ENCODE peak calls at places on chromosomes 5 and 9, in four cellular contexts. Z is GM12878, Q is HepG2, H is K562. J is an unnamed sample.

GRCh38 chr5:177295929-177296328 is 7.6 kb downstream of the RAB24 start:
- DNase-seq in Z (no peak), Q (no peak), H (no peak), J (no peak)

GRCh38 chr5:170338933-170339779 is 41.6 kb upstream of the LCP2 start:
- DNase-seq in Z (no peak), Q (no peak), H (peak), J (peak)

GRCh38 chr9:135925496-135926133 is 18.3 kb upstream of the CAMSAP1 start:
- DNase-seq in Z (no peak), Q (no peak), H (no peak), J (no peak)

GRCh38 chr5:131589510-131590348 is 45.3 kb downstream of the RAPGEF6 start:
- DNase-seq in Z (peak), Q (peak), H (peak), J (peak)

GRCh38 chr9:111807197-111807596 is 12.5 kb upstream of the SHOC1 start:
- DNase-seq in Z (no peak), Q (no peak), H (no peak), J (no peak)

GRCh38 chr5:173429489-173430150 is 101.4 kb upstream of the STC2 start:
- DNase-seq in Z (no peak), Q (no peak), H (no peak), J (no peak)

GRCh38 chr5:53169933-53170332 is 60.4 kb upstream of the MOCS2 start:
- DNase-seq in Z (no peak), Q (no peak), H (no peak), J (no peak)

GRCh38 chr5:6758201-6758600 is 45.0 kb downstream of the TENT4A start:
- DNase-seq in Z (no peak), Q (no peak), H (no peak), J (no peak)

GRCh38 chr5:58380655-58381054 is 79.2 kb downstream of the PLK2 start:
- DNase-seq in Z (no peak), Q (no peak), H (no peak), J (no peak)

GRCh38 chr9:34252016-34252415 is 73.2 kb downstream of the UBAP1 start:
- DNase-seq in Z (no peak), Q (no peak), H (no peak), J (no peak)

GRCh38 chr9:79189511-79189924 is 382.2 kb upstream of the TLE4 start:
- DNase-seq in Z (no peak), Q (no peak), H (no peak), J (no peak)

GRCh38 chr5:72137826-72138409 is 30.6 kb downstream of the MAP1B start:
- DNase-seq in Z (no peak), Q (peak), H (no peak), J (no peak)
- TF ChIP-seq CREM in Z (no peak), Q (no peak), H (no peak), J (no peak)

GRCh38 chr9:24436761-24437160 is 108.9 kb downstream of the IZUMO3 start:
- DNase-seq in Z (no peak), Q (no peak), H (no peak), J (no peak)
- TF ChIP-seq ESRRA in Z (no peak), Q (no peak), H (no peak), J (no peak)

DNA sequence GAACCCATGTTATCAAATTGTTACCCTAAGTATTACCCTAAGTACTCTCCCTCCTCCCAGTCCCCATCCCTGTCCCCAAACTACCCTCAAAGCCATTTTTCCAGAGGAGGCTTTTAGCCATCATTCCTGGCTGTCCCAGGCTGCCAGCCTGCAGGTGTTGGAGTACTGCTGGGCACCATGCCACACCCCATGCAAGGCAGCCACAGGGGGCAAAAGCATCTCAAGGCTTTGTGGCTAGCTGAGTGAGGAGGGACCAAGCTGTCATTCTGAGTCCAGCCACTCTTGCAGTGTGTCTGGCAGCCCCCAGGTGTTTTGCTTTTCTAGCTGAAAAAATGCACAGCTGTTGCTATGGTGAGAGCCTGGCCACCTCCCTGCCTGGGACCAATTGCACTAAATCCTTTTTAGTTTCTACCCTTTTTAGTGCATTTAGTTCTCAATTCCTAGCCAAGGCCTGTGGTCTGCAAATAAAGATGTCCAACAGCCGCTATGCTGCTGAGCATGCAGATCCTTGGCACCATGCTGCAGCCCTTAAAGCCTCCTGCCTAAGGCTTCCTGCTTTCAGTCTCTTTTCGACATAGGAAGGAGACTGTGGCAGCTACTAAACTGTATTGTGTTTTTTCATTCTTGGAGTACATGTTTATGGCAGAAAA is 50.4 kb upstream of the PTGS1 start:
- DNase-seq in Z (no peak), Q (no peak), H (no peak), J (no peak)
- TF ChIP-seq CREM in Z (no peak), Q (no peak), H (no peak), J (no peak)

GRCh38 chr5:115599924-115600323 is 2.4 kb downstream of the TICAM2 start:
- DNase-seq in Z (no peak), Q (no peak), H (no peak), J (no peak)

GRCh38 chr5:115601709-115602584 is at the start of gene TICAM2:
- DNase-seq in Z (peak), Q (no peak), H (peak), J (peak)

GRCh38 chr5:115602585-115603125 is 376 bp upstream of the TICAM2 start:
- DNase-seq in Z (no peak), Q (no peak), H (peak), J (no peak)

GRCh38 chr5:115600771-115601170 is 1.5 kb downstream of the TICAM2 start:
- DNase-seq in Z (no peak), Q (no peak), H (no peak), J (no peak)

GRCh38 chr5:115599502-115599901 is 2.8 kb downstream of the TICAM2 start:
- DNase-seq in Z (no peak), Q (no peak), H (no peak), J (no peak)
- TF ChIP-seq ESRRA in Z (no peak), Q (no peak), H (no peak), J (no peak)

DNA sequence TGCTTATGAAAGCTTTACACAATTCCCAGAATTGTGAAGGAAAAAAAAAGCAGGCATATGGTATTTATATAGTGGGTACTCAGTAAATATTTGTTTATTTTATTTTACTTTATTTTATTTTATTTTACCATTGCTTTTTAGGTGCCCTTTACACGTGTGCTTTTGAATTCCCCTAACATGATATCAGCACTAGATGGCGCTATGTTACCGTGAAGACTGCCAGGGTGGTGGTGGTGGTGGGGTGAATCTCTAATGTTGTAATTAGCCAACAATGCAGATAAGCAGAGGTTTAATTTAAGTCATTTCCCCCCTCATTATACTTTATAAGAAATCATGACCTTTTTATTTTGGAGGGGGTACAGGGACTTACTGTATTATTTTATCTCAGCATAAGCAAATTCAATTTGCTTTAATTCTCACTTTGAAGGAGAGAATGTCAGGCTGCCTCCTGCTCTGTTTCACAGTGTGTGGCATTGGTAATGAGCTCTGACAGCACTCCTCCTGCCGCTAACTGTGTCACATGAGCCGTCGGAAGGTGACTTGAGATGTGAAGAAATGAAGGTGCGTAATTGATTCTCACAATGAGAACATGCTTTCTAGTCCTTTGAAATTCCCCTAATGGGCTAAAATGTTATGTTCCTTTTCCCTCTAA is 165.6 kb downstream of the YTHDC2 start:
- DNase-seq in Z (peak), Q (peak), H (peak), J (peak)
- TF ChIP-seq CREM in Z (no peak), Q (no peak), H (no peak), J (no peak)

GRCh38 chr9:99181206-99181605 is 40.5 kb downstream of the ALG2 start:
- DNase-seq in Z (no peak), Q (no peak), H (no peak), J (no peak)

GRCh38 chr9:99180662-99181061 is 41.1 kb downstream of the ALG2 start:
- DNase-seq in Z (no peak), Q (no peak), H (no peak), J (no peak)

GRCh38 chr9:99180199-99180598 is 41.5 kb downstream of the ALG2 start:
- DNase-seq in Z (no peak), Q (no peak), H (no peak), J (no peak)

GRCh38 chr9:99183616-99184015 is 38.1 kb downstream of the ALG2 start:
- DNase-seq in Z (no peak), Q (no peak), H (no peak), J (no peak)

GRCh38 chr9:99181621-99182020 is 40.1 kb downstream of the ALG2 start:
- DNase-seq in Z (peak), Q (no peak), H (no peak), J (no peak)
- TF ChIP-seq ESRRA in Z (no peak), Q (no peak), H (no peak), J (no peak)

GRCh38 chr5:126939887-126940286 is 90.5 kb downstream of the MARCHF3 start:
- DNase-seq in Z (no peak), Q (no peak), H (no peak), J (no peak)

GRCh38 chr5:126936775-126937418 is 93.5 kb downstream of the MARCHF3 start:
- DNase-seq in Z (no peak), Q (no peak), H (no peak), J (no peak)

GRCh38 chr5:126941403-126941802 is 89.0 kb downstream of the MARCHF3 start:
- DNase-seq in Z (no peak), Q (no peak), H (no peak), J (no peak)

GRCh38 chr5:126937796-126938195 is 92.6 kb downstream of the MARCHF3 start:
- DNase-seq in Z (no peak), Q (no peak), H (no peak), J (no peak)

GRCh38 chr5:126938461-126938860 is 91.9 kb downstream of the MARCHF3 start:
- DNase-seq in Z (no peak), Q (no peak), H (no peak), J (no peak)
- TF ChIP-seq CREM in Z (no peak), Q (no peak), H (no peak), J (no peak)

J was measured in WTC11.